ENCODE peak calls at places on chromosomes 4 and X, in nine cellular contexts. G is AG04450, Q is Panc1, C is lower leg skin, A is epithelial cell of esophagus, X is H9, H is GM12865, Z is brain microvascular endothelial cell, Y is neural progenitor cell. M is an unnamed sample.

GRCh38 chr4:16939178-16939577 is 40.7 kb upstream of the LDB2 start:
- DNase-seq in G (no peak), Q (no peak), C (no peak), A (no peak), X (no peak), H (no peak), Z (no peak), Y (no peak), M (no peak)

GRCh38 chrX:133685806-133686205 is 270.5 kb upstream of the GPC4 start:
- DNase-seq in G (no peak), Q (no peak), C (no peak), A (no peak), X (peak; percentile 36), H (no peak), Z (no peak), Y (no peak), M (peak; percentile 73)

GRCh38 chr4:40016007-40016406 is 38.3 kb upstream of the PDS5A start:
- DNase-seq in G (no peak), Q (no peak), C (no peak), A (no peak), X (no peak), H (no peak), Z (no peak), Y (no peak), M (no peak)

GRCh38 chr4:147829401-147830101 is 97.7 kb downstream of the ARHGAP10 start:
- DNase-seq in G (no peak), Q (no peak), C (peak; percentile 80), A (peak; percentile 79), X (no peak), H (no peak), Z (peak; percentile 46), Y (no peak), M (no peak)

GRCh38 chr4:2266181-2266580 is 4.3 kb upstream of the MXD4 start:
- DNase-seq in G (no peak), Q (no peak), C (peak; percentile 41), A (no peak), X (no peak), H (no peak), Z (no peak), Y (no peak), M (no peak)

GRCh38 chr4:98092833-98093439 is 50.3 kb downstream of the STPG2 start:
- DNase-seq in G (no peak), Q (no peak), C (no peak), A (peak; percentile 58), X (no peak), H (peak; percentile 20), Z (peak; percentile 12), Y (peak; percentile 35), M (no peak)

GRCh38 chr4:80540349-80540748 is 204.8 kb downstream of the CFAP299 start:
- DNase-seq in G (no peak), Q (no peak), C (no peak), A (no peak), X (no peak), H (no peak), Z (no peak), Y (no peak), M (no peak)

GRCh38 chrX:153539171-153539978 is 21.9 kb downstream of the ATP2B3 start:
- DNase-seq in G (no peak), Q (peak; percentile 28), C (peak; percentile 22), A (peak; percentile 54), X (peak; percentile 81), H (peak; percentile 54), Z (peak; percentile 29), Y (peak; percentile 81), M (peak; percentile 82)

GRCh38 chrX:153638436-153639176 is 8.4 kb upstream of the DUSP9 start:
- DNase-seq in G (no peak), Q (no peak), C (no peak), A (peak; percentile 71), X (no peak), H (no peak), Z (no peak), Y (no peak), M (no peak)

GRCh38 chr4:82799006-82799881 is 648 bp upstream of the SCD5 start:
- DNase-seq in G (no peak), Q (no peak), C (no peak), A (no peak), X (peak; percentile 32), H (peak; percentile 32), Z (no peak), Y (peak; percentile 66), M (peak; percentile 22)

GRCh38 chr4:70471897-70472296 is at the start of gene MUC7:
- DNase-seq in G (no peak), Q (no peak), C (no peak), A (no peak), X (no peak), H (no peak), Z (no peak), Y (no peak), M (no peak)

GRCh38 chrX:115560211-115560977 is 580 bp upstream of the PLS3 start:
- DNase-seq in G (no peak), Q (peak; percentile 87), C (no peak), A (peak; percentile 85), X (no peak), H (no peak), Z (peak; percentile 61), Y (no peak), M (no peak)

GRCh38 chrX:109927663-109928273 is 75.1 kb upstream of the TMEM164 start:
- DNase-seq in G (no peak), Q (no peak), C (no peak), A (no peak), X (no peak), H (no peak), Z (no peak), Y (no peak), M (no peak)

GRCh38 chrX:130975947-130976346 is 72.9 kb upstream of the ENOX2 start:
- DNase-seq in G (peak; percentile 0), Q (peak; percentile 22), C (peak; percentile 14), A (peak; percentile 57), X (no peak), H (peak; percentile 23), Z (peak; percentile 74), Y (peak; percentile 53), M (peak; percentile 26)

GRCh38 chr4:120517966-120518365 is 404.6 kb downstream of the PRDM5 start:
- DNase-seq in G (peak; percentile 48), Q (no peak), C (no peak), A (peak; percentile 45), X (peak; percentile 34), H (peak; percentile 63), Z (peak; percentile 76), Y (no peak), M (no peak)

GRCh38 chrX:46653482-46653881 is 79.9 kb downstream of the CHST7 start:
- DNase-seq in G (no peak), Q (no peak), C (no peak), A (peak; percentile 53), X (peak; percentile 63), H (no peak), Z (no peak), Y (peak; percentile 31), M (peak; percentile 15)

GRCh38 chr4:21949073-21949457 is 493 bp upstream of the KCNIP4 start:
- DNase-seq in G (no peak), Q (no peak), C (no peak), A (peak; percentile 36), X (peak; percentile 38), H (no peak), Z (no peak), Y (peak; percentile 46), M (no peak)

GRCh38 chr4:79959652-79960051 is 113.4 kb downstream of the ANTXR2 start:
- DNase-seq in G (no peak), Q (no peak), C (no peak), A (no peak), X (no peak), H (no peak), Z (no peak), Y (peak; percentile 53), M (no peak)

GRCh38 chr4:13966241-13967195 is 339.0 kb upstream of the BOD1L1 start:
- DNase-seq in G (peak; percentile 49), Q (no peak), C (no peak), A (peak; percentile 84), X (no peak), H (no peak), Z (peak; percentile 87), Y (no peak), M (peak; percentile 19)
- TF ChIP-seq CTCF in G (peak; percentile 24), Q (no peak), C (no peak), A (peak; percentile 30), X (no peak), H (no peak), Z (peak; percentile 49), Y (no peak), M (no peak)

GRCh38 chrX:70664726-70665125 is 220.1 kb downstream of the DLG3 start:
- DNase-seq in G (no peak), Q (no peak), C (no peak), A (peak; percentile 37), X (no peak), H (peak; percentile 22), Z (peak; percentile 1), Y (peak; percentile 35), M (no peak)
- TF ChIP-seq CTCF in G (peak; percentile 44), Q (peak; percentile 49), C (no peak), A (peak; percentile 48), X (peak; percentile 56), H (peak; percentile 16), Z (peak; percentile 39), Y (peak; percentile 54), M (no peak)

GRCh38 chr4:121765941-121766538 is 1.1 kb upstream of the SMIM43 start:
- DNase-seq in G (no peak), Q (no peak), C (no peak), A (no peak), X (peak; percentile 40), H (no peak), Z (no peak), Y (peak; percentile 20), M (no peak)
- TF ChIP-seq CTCF in G (no peak), Q (no peak), C (no peak), A (no peak), X (no peak), H (no peak), Z (no peak), Y (no peak), M (no peak)

DNA sequence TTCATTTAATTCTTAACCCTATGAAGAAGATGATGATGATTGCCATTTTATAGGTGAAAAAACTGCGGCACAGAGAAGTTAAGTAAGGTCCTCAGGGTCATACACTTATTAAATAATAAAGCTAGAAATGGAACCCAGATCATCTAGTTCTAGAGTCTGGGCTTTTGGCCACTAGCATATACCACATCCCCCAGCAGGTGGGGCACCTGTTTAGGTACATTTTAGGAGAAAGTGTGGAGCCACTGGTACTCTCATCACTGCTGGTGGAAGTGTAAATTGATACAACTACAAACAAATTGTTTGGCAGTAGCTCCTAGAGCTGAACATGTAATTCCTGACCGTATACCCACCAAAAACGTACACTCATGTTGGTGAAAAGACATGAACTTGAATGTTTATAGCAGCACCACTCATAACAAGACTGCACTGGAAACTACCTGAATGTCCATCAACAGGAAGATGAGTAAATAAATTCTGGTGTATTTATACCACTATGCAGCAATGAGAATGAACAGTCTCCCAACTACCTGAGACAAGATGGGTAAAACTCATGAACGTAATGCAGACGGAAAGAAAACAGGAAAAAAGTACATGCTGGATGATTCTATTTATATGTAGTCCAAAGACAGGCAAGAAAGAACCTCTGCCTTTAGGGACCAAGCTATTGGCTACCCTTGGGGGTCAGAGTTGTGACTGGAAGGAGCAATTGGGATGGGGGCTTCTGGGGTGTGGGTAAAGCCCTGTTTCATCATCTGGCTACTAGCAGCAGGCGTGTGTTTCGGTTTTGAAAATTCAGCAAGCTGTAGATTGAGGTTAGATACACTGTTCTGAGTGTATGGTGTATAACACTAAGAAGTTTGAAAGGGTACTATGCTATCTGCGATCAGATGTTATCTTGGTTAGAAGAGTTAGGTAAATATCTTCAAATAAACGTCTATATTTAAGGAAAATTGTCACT is 72.3 kb upstream of the ADGRG2 start:
- DNase-seq in G (no peak), Q (no peak), C (no peak), A (no peak), X (no peak), H (peak; percentile 74), Z (no peak), Y (no peak), M (no peak)
- TF ChIP-seq CTCF in G (no peak), Q (no peak), C (no peak), A (no peak), X (no peak), H (peak; percentile 14), Z (no peak), Y (no peak), M (no peak)

M was measured in glutamatergic neuron.